ENCODE peak calls at places on chromosome 11, in six cellular contexts. X, A, D, E, I and L are unnamed samples.

GRCh38 chr11:129728571-129728970 is 87.1 kb upstream of the TMEM45B start:
- DNase-seq in X (no peak), A (no peak), D (no peak), E (no peak), I (no peak), L (no peak)

GRCh38 chr11:86138958-86139357 is 70.1 kb upstream of the PICALM start:
- DNase-seq in X (no peak), A (no peak), D (peak; percentile 65), E (no peak), I (no peak), L (no peak)

GRCh38 chr11:120068114-120068573 is 69.8 kb downstream of the TRIM29 start:
- DNase-seq in X (peak; percentile 70), A (no peak), D (peak; percentile 67), E (no peak), I (peak; percentile 40), L (peak; percentile 19)

GRCh38 chr11:114953039-114953438 is 274.7 kb downstream of the NXPE2 start:
- DNase-seq in X (no peak), A (no peak), D (no peak), E (no peak), I (no peak), L (no peak)

GRCh38 chr11:83004855-83005556 is 66.7 kb downstream of the RAB30 start:
- DNase-seq in X (no peak), A (no peak), D (no peak), E (no peak), I (no peak), L (no peak)

GRCh38 chr11:27392715-27393114 is 29.7 kb upstream of the CCDC34 start:
- DNase-seq in X (no peak), A (no peak), D (peak; percentile 92), E (no peak), I (peak; percentile 72), L (peak; percentile 81)

GRCh38 chr11:116224154-116224888 is 548.5 kb downstream of the BUD13 start:
- DNase-seq in X (peak; percentile 25), A (no peak), D (peak; percentile 23), E (peak; percentile 15), I (peak; percentile 40), L (peak; percentile 34)

GRCh38 chr11:1387521-1387920 is 2.2 kb upstream of the BRSK2 start:
- DNase-seq in X (no peak), A (peak; percentile 45), D (no peak), E (no peak), I (no peak), L (no peak)

GRCh38 chr11:6245536-6245935 is 6.6 kb downstream of the CNGA4 start:
- DNase-seq in X (no peak), A (no peak), D (no peak), E (no peak), I (no peak), L (no peak)

GRCh38 chr11:8339592-8340022 is 75.9 kb upstream of the LMO1 start:
- DNase-seq in X (no peak), A (no peak), D (no peak), E (no peak), I (no peak), L (no peak)

GRCh38 chr11:92929168-92930053 is 40.0 kb upstream of the MTNR1B start:
- DNase-seq in X (no peak), A (no peak), D (peak; percentile 34), E (no peak), I (peak; percentile 11), L (no peak)

GRCh38 chr11:58135171-58135570 is 9.8 kb upstream of the OR9I1 start:
- DNase-seq in X (no peak), A (no peak), D (no peak), E (no peak), I (no peak), L (no peak)

GRCh38 chr11:47351159-47352126 is 1.1 kb downstream of the MYBPC3 start:
- DNase-seq in X (no peak), A (no peak), D (no peak), E (no peak), I (no peak), L (no peak)

GRCh38 chr11:132242662-132243061 is 872.2 kb downstream of the NTM start:
- DNase-seq in X (no peak), A (no peak), D (no peak), E (no peak), I (no peak), L (no peak)

GRCh38 chr11:12133539-12134238 is 23.3 kb downstream of the MICAL2 start:
- DNase-seq in X (no peak), A (no peak), D (no peak), E (no peak), I (no peak), L (no peak)

GRCh38 chr11:85123752-85124231 is 503.4 kb downstream of the DLG2 start:
- DNase-seq in X (no peak), A (no peak), D (no peak), E (no peak), I (no peak), L (no peak)

GRCh38 chr11:134350381-134350780 is 18.6 kb downstream of the GLB1L2 start:
- DNase-seq in X (no peak), A (no peak), D (no peak), E (no peak), I (no peak), L (no peak)